ENCODE peak calls at places on chromosomes 6 and 20, in seven cellular contexts. One of them, this sample, is unnamed.

GRCh38 chr6:105459049-105459448 is 56.2 kb upstream of the PREP start:
- DNase-seq in erythroblast: no peak
- DNase-seq in heart left ventricle: no peak
- DNase-seq in uterus: no peak
- DNase-seq in breast epithelium: no peak
- DNase-seq in sigmoid colon: no peak
- DNase-seq in Peyer's patch: no peak
- DNase-seq in this sample: no peak

GRCh38 chr20:17896247-17896723 is 72.3 kb downstream of the SNX5 start:
- DNase-seq in erythroblast: no peak
- DNase-seq in heart left ventricle: no peak
- DNase-seq in uterus: peak; percentile 38
- DNase-seq in breast epithelium: no peak
- DNase-seq in sigmoid colon: peak; percentile 47
- DNase-seq in Peyer's patch: peak; percentile 41
- DNase-seq in this sample: peak; percentile 49

GRCh38 chr6:163720005-163720404 is 305.5 kb downstream of the QKI start:
- DNase-seq in erythroblast: no peak
- DNase-seq in heart left ventricle: no peak
- DNase-seq in uterus: no peak
- DNase-seq in breast epithelium: no peak
- DNase-seq in sigmoid colon: no peak
- DNase-seq in Peyer's patch: no peak
- DNase-seq in this sample: no peak

GRCh38 chr6:170497845-170498281 is 55.2 kb downstream of the PSMB1 start:
- DNase-seq in erythroblast: no peak
- DNase-seq in heart left ventricle: no peak
- DNase-seq in uterus: no peak
- DNase-seq in breast epithelium: no peak
- DNase-seq in sigmoid colon: no peak
- DNase-seq in Peyer's patch: no peak
- DNase-seq in this sample: no peak

GRCh38 chr6:73548458-73549446 is 27.9 kb upstream of the EEF1A1 start:
- DNase-seq in erythroblast: no peak
- DNase-seq in heart left ventricle: no peak
- DNase-seq in uterus: no peak
- DNase-seq in breast epithelium: no peak
- DNase-seq in sigmoid colon: no peak
- DNase-seq in Peyer's patch: no peak
- DNase-seq in this sample: no peak

GRCh38 chr6:150813319-150813992 is 52.0 kb upstream of the MTHFD1L start:
- DNase-seq in erythroblast: no peak
- DNase-seq in heart left ventricle: no peak
- DNase-seq in uterus: no peak
- DNase-seq in breast epithelium: no peak
- DNase-seq in sigmoid colon: no peak
- DNase-seq in Peyer's patch: no peak
- DNase-seq in this sample: no peak

GRCh38 chr6:40585661-40586269 is 1.4 kb downstream of the LRFN2 start:
- DNase-seq in erythroblast: no peak
- DNase-seq in heart left ventricle: no peak
- DNase-seq in uterus: no peak
- DNase-seq in breast epithelium: no peak
- DNase-seq in sigmoid colon: no peak
- DNase-seq in Peyer's patch: no peak
- DNase-seq in this sample: no peak

GRCh38 chr6:89082439-89082838 is 1.9 kb downstream of the PNRC1 start:
- DNase-seq in erythroblast: peak; percentile 61
- DNase-seq in heart left ventricle: no peak
- DNase-seq in uterus: no peak
- DNase-seq in breast epithelium: no peak
- DNase-seq in sigmoid colon: no peak
- DNase-seq in Peyer's patch: no peak
- DNase-seq in this sample: no peak

GRCh38 chr6:130575971-130576370 is 210.2 kb downstream of the TMEM200A start:
- DNase-seq in erythroblast: no peak
- DNase-seq in heart left ventricle: no peak
- DNase-seq in uterus: no peak
- DNase-seq in breast epithelium: no peak
- DNase-seq in sigmoid colon: no peak
- DNase-seq in Peyer's patch: peak; percentile 75
- DNase-seq in this sample: no peak

GRCh38 chr6:7728855-7729590 is 3.1 kb downstream of the BMP6 start:
- DNase-seq in erythroblast: no peak
- DNase-seq in heart left ventricle: no peak
- DNase-seq in uterus: no peak
- DNase-seq in breast epithelium: no peak
- DNase-seq in sigmoid colon: no peak
- DNase-seq in Peyer's patch: no peak
- DNase-seq in this sample: no peak

GRCh38 chr6:98957440-98957839 is 9.7 kb upstream of the FBXL4 start:
- DNase-seq in erythroblast: no peak
- DNase-seq in heart left ventricle: no peak
- DNase-seq in uterus: peak; percentile 18
- DNase-seq in breast epithelium: no peak
- DNase-seq in sigmoid colon: no peak
- DNase-seq in Peyer's patch: no peak
- DNase-seq in this sample: peak; percentile 48

GRCh38 chr6:37893262-37893661 is 73.7 kb downstream of the ZFAND3 start:
- DNase-seq in erythroblast: no peak
- DNase-seq in heart left ventricle: no peak
- DNase-seq in uterus: no peak
- DNase-seq in breast epithelium: no peak
- DNase-seq in sigmoid colon: no peak
- DNase-seq in Peyer's patch: no peak
- DNase-seq in this sample: no peak

GRCh38 chr6:56255370-56255769 is 8.0 kb upstream of the COL21A1 start:
- DNase-seq in erythroblast: no peak
- DNase-seq in heart left ventricle: no peak
- DNase-seq in uterus: no peak
- DNase-seq in breast epithelium: no peak
- DNase-seq in sigmoid colon: no peak
- DNase-seq in Peyer's patch: no peak
- DNase-seq in this sample: no peak

GRCh38 chr6:87200469-87201174 is 45.3 kb downstream of the ZNF292 start:
- DNase-seq in erythroblast: peak; percentile 11
- DNase-seq in heart left ventricle: no peak
- DNase-seq in uterus: peak; percentile 48
- DNase-seq in breast epithelium: no peak
- DNase-seq in sigmoid colon: peak; percentile 72
- DNase-seq in Peyer's patch: no peak
- DNase-seq in this sample: no peak

GRCh38 chr20:25037288-25038102 is 20.4 kb downstream of the ACSS1 start:
- DNase-seq in erythroblast: no peak
- DNase-seq in heart left ventricle: no peak
- DNase-seq in uterus: no peak
- DNase-seq in breast epithelium: no peak
- DNase-seq in sigmoid colon: no peak
- DNase-seq in Peyer's patch: no peak
- DNase-seq in this sample: no peak

GRCh38 chr20:25038103-25038410 is 19.9 kb downstream of the ACSS1 start:
- DNase-seq in erythroblast: no peak
- DNase-seq in heart left ventricle: no peak
- DNase-seq in uterus: no peak
- DNase-seq in breast epithelium: no peak
- DNase-seq in sigmoid colon: no peak
- DNase-seq in Peyer's patch: no peak
- DNase-seq in this sample: no peak

GRCh38 chr20:25033941-25034335 is 24.0 kb downstream of the ACSS1 start:
- DNase-seq in erythroblast: no peak
- DNase-seq in heart left ventricle: no peak
- DNase-seq in uterus: peak; percentile 38
- DNase-seq in breast epithelium: no peak
- DNase-seq in sigmoid colon: peak; percentile 82
- DNase-seq in Peyer's patch: no peak
- DNase-seq in this sample: no peak

GRCh38 chr20:25036331-25036936 is 21.5 kb downstream of the ACSS1 start:
- DNase-seq in erythroblast: peak; percentile 23
- DNase-seq in heart left ventricle: no peak
- DNase-seq in uterus: no peak
- DNase-seq in breast epithelium: no peak
- DNase-seq in sigmoid colon: no peak
- DNase-seq in Peyer's patch: no peak
- DNase-seq in this sample: no peak

DNA sequence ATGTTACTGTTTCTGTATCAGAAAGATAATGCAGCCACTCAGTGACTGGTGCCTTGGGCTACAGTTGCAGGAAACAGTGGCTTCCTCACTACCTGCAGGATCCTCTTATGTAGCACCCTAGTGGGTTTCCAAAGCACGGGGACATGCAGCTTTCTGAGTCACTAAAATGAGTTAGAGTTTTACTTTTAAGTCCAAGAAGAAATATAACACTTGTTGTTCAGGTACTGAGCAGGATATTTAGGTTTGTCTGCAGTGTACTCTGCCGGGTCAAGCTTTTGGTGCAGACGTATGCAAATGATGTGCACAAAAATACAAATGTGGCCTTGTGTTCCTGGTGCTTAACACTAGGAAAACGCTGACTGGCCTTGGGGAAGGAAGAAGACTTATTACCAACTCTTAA is 22.0 kb downstream of the ACSS1 start:
- DNase-seq in erythroblast: peak; percentile 29
- DNase-seq in heart left ventricle: no peak
- DNase-seq in uterus: no peak
- DNase-seq in breast epithelium: no peak
- DNase-seq in sigmoid colon: no peak
- DNase-seq in Peyer's patch: no peak
- DNase-seq in this sample: no peak
- TF ChIP-seq POLR2A in erythroblast: no peak
- TF ChIP-seq POLR2A in heart left ventricle: no peak
- TF ChIP-seq POLR2A in uterus: no peak
- TF ChIP-seq POLR2A in breast epithelium: no peak
- TF ChIP-seq POLR2A in sigmoid colon: no peak
- TF ChIP-seq POLR2A in Peyer's patch: no peak
- TF ChIP-seq POLR2A in this sample: no peak

GRCh38 chr6:30616811-30617564 is at the start of gene PPP1R10:
- DNase-seq in erythroblast: peak; percentile 100
- DNase-seq in heart left ventricle: peak; percentile 97
- DNase-seq in uterus: peak; percentile 100
- DNase-seq in breast epithelium: peak; percentile 99
- DNase-seq in sigmoid colon: peak; percentile 100
- DNase-seq in Peyer's patch: peak; percentile 100
- DNase-seq in this sample: peak; percentile 100

GRCh38 chr6:30617565-30618269 is at the start of gene MRPS18B:
- DNase-seq in erythroblast: peak; percentile 99
- DNase-seq in heart left ventricle: peak; percentile 98
- DNase-seq in uterus: peak; percentile 99
- DNase-seq in breast epithelium: peak; percentile 98
- DNase-seq in sigmoid colon: peak; percentile 99
- DNase-seq in Peyer's patch: peak; percentile 99
- DNase-seq in this sample: peak; percentile 99

GRCh38 chr6:30614843-30615218 is 2.2 kb downstream of the PPP1R10 start:
- DNase-seq in erythroblast: peak; percentile 97
- DNase-seq in heart left ventricle: peak; percentile 72
- DNase-seq in uterus: peak; percentile 95
- DNase-seq in breast epithelium: peak; percentile 82
- DNase-seq in sigmoid colon: peak; percentile 96
- DNase-seq in Peyer's patch: peak; percentile 95
- DNase-seq in this sample: peak; percentile 94

GRCh38 chr6:30615219-30615957 is 1.7 kb downstream of the PPP1R10 start:
- DNase-seq in erythroblast: peak; percentile 88
- DNase-seq in heart left ventricle: no peak
- DNase-seq in uterus: peak; percentile 53
- DNase-seq in breast epithelium: no peak
- DNase-seq in sigmoid colon: peak; percentile 71
- DNase-seq in Peyer's patch: no peak
- DNase-seq in this sample: no peak

DNA sequence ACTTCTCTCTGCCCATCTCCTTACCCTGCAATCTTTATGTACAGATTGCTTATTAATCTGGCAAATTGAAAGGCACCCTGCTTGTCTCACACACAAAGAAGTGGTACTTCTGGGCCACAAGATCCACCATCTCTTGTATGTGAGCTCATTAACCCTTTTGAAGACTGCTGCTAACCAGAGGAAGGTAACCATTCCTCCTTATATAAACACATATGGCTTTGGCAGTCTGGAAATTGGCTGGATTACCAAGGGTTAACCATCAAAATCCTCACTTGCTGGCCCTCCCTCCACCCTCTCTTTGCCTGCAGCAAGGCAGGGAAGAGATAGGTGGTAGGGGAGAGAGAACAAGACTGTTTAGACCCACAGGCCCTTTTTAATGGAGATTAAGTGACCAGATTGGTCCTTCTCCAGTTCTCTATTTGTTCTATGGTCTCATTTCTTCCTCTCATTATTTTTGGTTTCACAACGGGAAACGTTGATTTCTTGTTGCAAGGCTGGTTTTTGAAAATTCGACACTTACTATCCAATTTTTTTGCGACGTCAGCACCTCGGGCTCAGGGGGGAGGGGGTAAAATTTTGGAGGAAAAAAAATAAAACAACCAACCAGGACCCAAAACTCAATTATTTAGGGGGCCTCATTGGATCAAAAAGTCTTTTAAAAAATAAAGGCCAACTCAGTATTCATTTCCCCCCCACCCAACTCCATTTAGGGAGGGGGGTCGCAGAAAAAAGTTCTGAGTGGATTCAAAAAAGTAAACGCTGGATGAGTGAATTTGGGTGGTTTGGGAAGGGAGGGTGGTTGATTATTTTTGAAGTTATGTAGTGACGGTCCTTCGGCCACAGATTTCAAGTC is 859 bp downstream of the PPP1R10 start:
- DNase-seq in erythroblast: peak; percentile 86
- DNase-seq in heart left ventricle: no peak
- DNase-seq in uterus: no peak
- DNase-seq in breast epithelium: no peak
- DNase-seq in sigmoid colon: peak; percentile 69
- DNase-seq in Peyer's patch: no peak
- DNase-seq in this sample: no peak
- TF ChIP-seq POLR2A in erythroblast: peak; percentile 85
- TF ChIP-seq POLR2A in heart left ventricle: no peak
- TF ChIP-seq POLR2A in uterus: no peak
- TF ChIP-seq POLR2A in breast epithelium: peak; percentile 38
- TF ChIP-seq POLR2A in sigmoid colon: peak; percentile 18
- TF ChIP-seq POLR2A in Peyer's patch: peak; percentile 21
- TF ChIP-seq POLR2A in this sample: peak; percentile 64

GRCh38 chr6:48541669-48542068 is 430.7 kb upstream of the PTCHD4 start:
- DNase-seq in erythroblast: no peak
- DNase-seq in heart left ventricle: no peak
- DNase-seq in uterus: no peak
- DNase-seq in breast epithelium: no peak
- DNase-seq in sigmoid colon: no peak
- DNase-seq in Peyer's patch: no peak
- DNase-seq in this sample: no peak
- TF ChIP-seq POLR2A in erythroblast: no peak
- TF ChIP-seq POLR2A in heart left ventricle: no peak
- TF ChIP-seq POLR2A in uterus: no peak
- TF ChIP-seq POLR2A in breast epithelium: no peak
- TF ChIP-seq POLR2A in sigmoid colon: no peak
- TF ChIP-seq POLR2A in Peyer's patch: no peak
- TF ChIP-seq POLR2A in this sample: no peak

GRCh38 chr6:63521475-63522210 is 50.6 kb upstream of the LOC128125822 start:
- DNase-seq in erythroblast: no peak
- DNase-seq in heart left ventricle: no peak
- DNase-seq in uterus: no peak
- DNase-seq in breast epithelium: no peak
- DNase-seq in sigmoid colon: no peak
- DNase-seq in Peyer's patch: no peak
- DNase-seq in this sample: no peak
- TF ChIP-seq POLR2A in erythroblast: no peak
- TF ChIP-seq POLR2A in heart left ventricle: no peak
- TF ChIP-seq POLR2A in uterus: no peak
- TF ChIP-seq POLR2A in breast epithelium: no peak
- TF ChIP-seq POLR2A in sigmoid colon: no peak
- TF ChIP-seq POLR2A in Peyer's patch: no peak
- TF ChIP-seq POLR2A in this sample: no peak